ENCODE peak calls at places on chromosomes 12 and 14, in four cellular contexts. Y, Z, R and P are unnamed samples.

GRCh38 chr14:95067526-95067925 is 89.8 kb downstream of the DICER1 start:
- DNase-seq in Z (no peak), R (no peak), Y (no peak), P (no peak)

GRCh38 chr12:1186298-1186697 is 195.3 kb downstream of the ERC1 start:
- DNase-seq in Z (no peak), R (peak; percentile 22), Y (no peak), P (no peak)

GRCh38 chr12:18217981-18218380 is 43.3 kb upstream of the PIK3C2G start:
- DNase-seq in R (peak; percentile 5), Y (no peak), Z (no peak), P (no peak)

GRCh38 chr12:129615001-129615400 is 288.8 kb downstream of the TMEM132D start:
- DNase-seq in Y (no peak), R (no peak), Z (no peak), P (no peak)

GRCh38 chr14:77542349-77543239 is 44.0 kb upstream of the ISM2 start:
- DNase-seq in R (no peak), Y (peak; percentile 30), Z (no peak), P (no peak)

GRCh38 chr12:115798309-115798917 is 479.1 kb downstream of the MED13L start:
- DNase-seq in Y (no peak), Z (no peak), R (no peak), P (no peak)

GRCh38 chr12:42475055-42475454 is 114.5 kb downstream of the PRICKLE1 start:
- DNase-seq in Z (no peak), Y (no peak), R (no peak), P (no peak)

GRCh38 chr14:95039993-95040348 is 117.4 kb downstream of the DICER1 start:
- DNase-seq in R (no peak), Y (no peak), Z (no peak), P (peak; percentile 15)

GRCh38 chr12:119681953-119682352 is 14.0 kb downstream of the PRKAB1 start:
- DNase-seq in R (no peak), Y (no peak), Z (no peak), P (no peak)

DNA sequence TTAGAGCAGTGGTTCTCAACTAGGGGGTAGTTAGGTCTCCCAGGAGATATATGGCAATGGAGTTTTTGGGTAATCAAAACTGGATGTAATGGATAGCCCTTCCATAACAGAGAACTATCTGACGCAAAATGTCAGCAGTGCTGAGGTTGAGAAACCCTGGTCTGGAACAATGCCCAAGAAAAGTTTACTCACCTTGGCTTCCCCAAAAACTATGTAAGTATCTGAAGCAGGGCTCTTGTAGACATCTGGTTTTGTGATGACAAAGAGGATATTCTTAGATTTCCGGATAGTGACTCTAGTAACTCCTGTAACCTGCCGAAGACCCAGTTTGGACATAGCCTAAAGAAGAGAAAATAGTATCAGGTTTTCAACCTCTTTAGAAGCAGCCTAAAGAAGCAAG is 11.8 kb downstream of the NACA start:
- DNase-seq in Y (no peak), R (no peak), Z (no peak), P (no peak)
- H3K36me3 ChIP-seq in Y (peaks cover 40% of the 10 kb centered on the region), R (peaks cover 54% of the 10 kb centered on the region), Z (peaks cover 18% of the 10 kb centered on the region), P (peaks cover 15% of the 10 kb centered on the region)

DNA sequence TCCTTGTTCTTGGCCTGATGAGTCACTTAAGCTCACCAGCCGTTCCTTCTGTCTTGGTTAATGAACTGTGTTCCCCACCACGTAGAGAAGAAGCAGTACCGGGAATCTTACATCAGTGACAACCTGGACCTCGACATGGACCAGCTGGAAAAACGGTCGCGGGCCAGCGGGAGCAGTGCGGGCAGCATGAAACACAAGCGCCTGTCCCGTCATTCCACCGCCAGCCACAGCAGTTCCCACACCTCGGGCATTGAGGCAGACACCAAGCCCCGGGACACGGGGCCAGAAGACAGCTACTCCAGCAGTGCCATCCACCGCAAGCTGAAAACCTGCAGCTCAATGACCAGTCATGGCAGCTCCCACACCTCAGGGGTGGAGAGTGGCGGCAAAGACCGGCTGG is 68.3 kb downstream of the FRMD6 start:
- DNase-seq in Y (no peak), R (no peak), Z (no peak), P (no peak)
- H3K36me3 ChIP-seq in Y (peaks cover 39% of the 10 kb centered on the region), R (peaks cover 76% of the 10 kb centered on the region), Z (no peaks in the 10 kb centered on the region), P (no peaks in the 10 kb centered on the region)

DNA sequence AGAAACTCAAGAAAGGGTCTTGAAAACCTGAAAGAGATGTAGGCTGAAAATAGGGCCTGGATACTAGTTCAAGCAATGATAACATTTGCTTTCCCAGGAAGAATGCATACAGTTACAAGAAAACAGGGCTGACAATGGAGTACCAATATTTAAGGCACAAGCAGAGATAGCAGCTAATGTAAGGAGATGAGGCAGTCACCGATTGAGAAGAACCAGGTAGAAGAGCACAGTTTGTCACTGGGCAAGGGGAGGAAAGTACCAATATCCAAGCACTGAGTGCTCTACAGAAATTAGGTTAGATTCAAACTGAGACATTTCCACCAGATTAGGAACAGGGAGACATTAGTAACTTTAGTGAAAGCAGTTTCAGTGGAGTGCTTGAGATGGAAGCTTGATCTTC is 19.9 kb downstream of the RPS6KA5 start:
- DNase-seq in R (no peak), Y (no peak), Z (no peak), P (no peak)
- H3K36me3 ChIP-seq in R (no peaks in the 10 kb centered on the region), Y (no peaks in the 10 kb centered on the region), Z (no peaks in the 10 kb centered on the region), P (no peaks in the 10 kb centered on the region)

DNA sequence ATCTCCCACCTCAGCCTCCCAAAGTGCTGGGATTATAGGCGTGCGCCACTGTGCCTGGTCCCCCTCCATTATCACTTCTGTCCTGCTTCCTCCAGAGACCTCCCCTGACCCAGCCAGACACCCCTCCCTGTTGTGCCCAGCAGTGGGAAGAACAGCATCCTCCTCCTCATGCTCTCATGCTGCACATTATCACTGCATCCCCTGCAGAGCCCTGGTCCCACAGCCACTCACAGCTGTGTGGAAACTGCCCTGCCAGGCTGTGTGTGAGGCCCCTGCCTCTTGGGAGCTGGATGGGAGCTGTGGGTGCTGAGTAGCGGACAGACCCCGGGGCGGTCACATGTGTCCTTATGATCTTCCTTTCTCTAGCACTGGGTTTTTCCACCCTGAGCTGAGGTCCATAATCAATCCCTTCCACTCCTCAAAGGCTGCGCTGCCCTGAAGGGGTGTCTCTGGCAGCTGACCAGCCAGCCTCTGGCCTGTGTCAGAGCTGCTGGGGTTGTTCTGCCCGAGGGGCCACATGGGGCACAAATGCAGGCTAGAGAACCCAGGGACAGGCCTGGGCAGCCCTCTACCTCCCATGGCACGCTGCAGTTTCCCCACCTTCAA is 9.2 kb downstream of the HIP1R start:
- DNase-seq in R (no peak), Z (peak; percentile 31), Y (no peak), P (no peak)
- H3K36me3 ChIP-seq in R (peaks cover 3% of the 10 kb centered on the region), Z (no peaks in the 10 kb centered on the region), Y (peaks cover 59% of the 10 kb centered on the region), P (no peaks in the 10 kb centered on the region)

GRCh38 chr12:52730793-52731192 is 27.5 kb upstream of the KRT77 start:
- DNase-seq in Z (no peak), Y (no peak), R (no peak), P (no peak)

GRCh38 chr12:52740591-52740990 is 36.6 kb downstream of the KRT76 start:
- DNase-seq in R (peak; percentile 38), Z (no peak), Y (no peak), P (no peak)

GRCh38 chr12:52739963-52740362 is 36.6 kb upstream of the KRT77 start:
- DNase-seq in R (peak; percentile 43), Z (no peak), Y (no peak), P (no peak)

GRCh38 chr12:52735106-52735505 is 31.8 kb upstream of the KRT77 start:
- DNase-seq in R (no peak), Z (no peak), Y (no peak), P (no peak)

DNA sequence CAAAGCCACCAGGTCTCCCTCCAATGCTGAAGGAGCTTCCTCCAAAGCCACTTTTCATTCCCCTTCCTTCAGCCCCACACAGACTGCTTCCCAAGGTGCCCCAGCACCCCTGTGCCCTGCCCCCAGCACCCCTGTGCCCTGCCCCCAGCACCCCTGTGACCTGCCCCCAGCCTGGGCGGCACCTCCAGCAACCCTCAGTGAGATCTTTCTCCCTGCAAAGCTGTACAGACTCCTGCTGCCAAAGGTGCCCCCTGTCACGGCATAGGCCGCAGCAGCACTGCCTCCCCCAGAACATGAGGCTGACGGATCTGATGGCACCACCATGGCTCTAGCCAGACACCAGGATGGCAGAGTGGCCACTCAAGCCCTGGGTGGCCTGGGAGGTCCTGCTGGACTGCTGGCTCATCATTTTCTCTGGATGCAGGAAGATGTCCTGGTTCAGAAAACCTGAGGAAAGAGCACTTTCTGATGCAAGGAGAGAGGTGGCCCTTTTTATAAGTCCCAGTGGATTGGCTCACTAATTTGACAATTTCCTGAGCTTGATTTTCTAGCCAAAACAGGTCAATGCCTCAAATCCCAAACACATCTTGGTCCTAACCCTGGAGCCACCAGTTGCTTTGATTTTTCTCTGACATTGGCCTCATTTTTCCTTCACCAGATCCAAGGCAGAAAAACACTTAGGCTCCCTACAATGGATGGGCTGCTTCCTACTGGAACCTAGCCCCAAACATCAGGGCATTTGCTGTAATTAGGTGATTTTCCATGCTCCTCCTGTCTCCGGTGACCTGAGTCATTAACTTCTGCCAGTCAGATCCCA is 32.7 kb upstream of the KRT77 start:
- DNase-seq in R (no peak), Y (no peak), Z (no peak), P (no peak)
- H3K36me3 ChIP-seq in R (no peaks in the 10 kb centered on the region), Y (no peaks in the 10 kb centered on the region), Z (no peaks in the 10 kb centered on the region), P (no peaks in the 10 kb centered on the region)

DNA sequence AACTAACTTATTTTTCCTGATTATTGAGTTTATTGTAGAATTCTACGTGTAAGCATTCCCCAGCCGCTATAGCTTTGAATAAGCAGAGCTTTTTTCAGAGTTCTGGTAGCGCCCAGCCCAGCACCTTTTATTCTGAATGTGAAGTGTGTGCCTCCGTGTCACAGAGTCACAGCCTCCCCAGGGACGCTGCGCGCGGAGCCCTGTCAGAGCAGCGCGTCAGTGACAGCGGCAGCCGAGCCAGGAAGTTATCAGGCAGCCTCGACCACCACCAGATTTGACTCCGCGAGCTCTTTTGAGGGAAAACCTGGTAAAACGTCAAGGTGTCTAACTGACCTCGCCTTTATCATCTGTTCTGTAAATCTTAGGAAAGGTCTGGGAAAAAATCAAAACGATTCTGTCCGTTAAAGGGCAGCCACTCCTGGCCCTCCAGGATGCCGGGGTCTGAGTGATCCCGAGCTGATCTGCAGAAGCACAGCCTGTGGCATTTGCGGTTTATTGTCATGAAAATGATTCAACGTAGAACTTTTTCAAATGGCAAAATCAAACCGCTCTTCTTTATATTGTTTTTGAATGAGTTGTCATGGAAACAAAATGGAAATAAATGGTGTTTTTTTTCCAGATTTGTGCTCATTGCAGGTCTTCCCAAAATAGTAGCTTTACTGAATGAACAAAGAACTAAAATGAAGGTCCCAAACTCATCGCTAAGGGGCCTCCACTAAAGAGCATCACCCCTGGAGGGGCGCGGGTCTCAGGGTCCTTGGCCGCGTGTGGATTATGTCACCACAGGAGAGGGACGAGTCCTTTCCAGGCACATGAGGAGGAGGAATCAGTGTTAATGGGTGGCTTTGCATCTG is 43.1 kb upstream of the MMP17 start:
- DNase-seq in R (no peak), Z (no peak), Y (peak; percentile 40), P (no peak)
- H3K36me3 ChIP-seq in R (peaks cover 50% of the 10 kb centered on the region), Z (no peaks in the 10 kb centered on the region), Y (peaks cover 42% of the 10 kb centered on the region), P (peaks cover 21% of the 10 kb centered on the region)

DNA sequence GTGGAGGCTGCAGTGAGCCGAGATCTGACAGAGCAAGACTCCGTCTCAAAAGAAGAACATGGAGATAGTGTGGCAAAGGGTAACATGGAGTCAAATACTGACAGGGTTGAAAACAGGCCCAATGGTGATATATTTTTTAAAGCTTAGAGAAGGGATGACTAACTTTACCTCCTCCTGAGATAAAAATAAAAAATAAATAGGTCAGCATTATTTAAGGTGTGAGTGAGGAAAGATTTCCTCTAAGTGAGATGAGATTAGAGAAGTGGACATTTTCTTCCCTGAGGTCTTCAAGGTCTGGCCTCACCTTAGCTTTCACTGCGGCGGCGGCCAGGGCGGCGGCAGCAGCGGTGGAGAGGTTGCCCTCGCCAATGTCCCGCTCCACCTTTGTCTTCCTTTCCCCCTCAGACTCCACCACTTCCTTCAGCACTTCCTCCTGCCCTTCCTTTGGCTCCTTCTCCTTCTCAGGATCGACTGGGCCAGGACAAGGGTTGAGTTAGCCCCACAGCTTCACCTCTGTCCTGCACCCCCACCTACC is 11.1 kb downstream of the MYL6 start:
- DNase-seq in Y (no peak), R (no peak), Z (no peak), P (no peak)
- H3K36me3 ChIP-seq in Y (peaks cover 89% of the 10 kb centered on the region), R (peaks cover 32% of the 10 kb centered on the region), Z (peaks cover 7% of the 10 kb centered on the region), P (peaks cover 27% of the 10 kb centered on the region)